ENCODE peak calls at places on chromosomes 2 and 18, in four cellular contexts. H is activated naive CD4-positive, alpha-beta T cell treated with anti-CD3 and anti-CD28 coated beads for 36 hours; O is midbrain; S is frontal cortex. A is an unnamed sample.

GRCh38 chr2:1231664-1232063 is 181.6 kb upstream of the TPO start:
- DNase-seq in S (no peak), O (no peak), H (no peak), A (no peak)

GRCh38 chr2:72114693-72115051 is 33.0 kb downstream of the CYP26B1 start:
- DNase-seq in H (no peak), S (no peak), O (no peak), A (no peak)

GRCh38 chr2:28465148-28465885 is 30.5 kb upstream of the PLB1 start:
- DNase-seq in O (no peak), H (no peak), S (no peak), A (peak; percentile 22)

GRCh38 chr2:214484701-214485100 is 73.8 kb downstream of the VWC2L start:
- DNase-seq in O (no peak), H (no peak), S (no peak), A (no peak)

GRCh38 chr18:48473816-48474215 is 64.6 kb upstream of the ZBTB7C start:
- DNase-seq in S (no peak), H (no peak), O (no peak), A (no peak)

GRCh38 chr2:146455325-146455724 is 1389.5 kb upstream of the ACVR2A start:
- DNase-seq in S (no peak), O (no peak), H (no peak), A (no peak)

GRCh38 chr18:80175451-80176235 is 66.6 kb downstream of the ADNP2 start:
- DNase-seq in O (no peak), S (no peak), H (peak; percentile 13), A (peak; percentile 48)

GRCh38 chr18:52341617-52342381 is 1.8 kb downstream of the DCC start:
- DNase-seq in H (no peak), O (peak; percentile 49), S (no peak), A (no peak)

GRCh38 chr2:28751956-28752607 is 452 bp downstream of the PPP1CB start:
- DNase-seq in H (peak; percentile 35), O (peak; percentile 59), S (peak; percentile 24), A (no peak)

GRCh38 chr2:74482801-74483674 is at the start of the genes CCDC142 and TTC31:
- DNase-seq in H (peak; percentile 97), S (peak; percentile 93), O (peak; percentile 96), A (peak; percentile 96)

GRCh38 chr18:56488739-56489138 is 149.7 kb downstream of the TXNL1 start:
- DNase-seq in O (no peak), H (no peak), S (no peak), A (no peak)

GRCh38 chr18:42850174-42850766 is 265.2 kb downstream of the RIT2 start:
- DNase-seq in H (no peak), S (no peak), O (no peak), A (no peak)